ENCODE peak calls at places on chromosomes 13 and 19, in five cellular contexts. One of them, this sample, is unnamed.

GRCh38 chr13:73337511-73337910 is 278.7 kb downstream of the KLF5 start:
- DNase-seq in K562: no peak
- DNase-seq in H1: no peak
- DNase-seq in GM12878: no peak
- DNase-seq in HCT116: no peak
- DNase-seq in this sample: no peak

GRCh38 chr13:108158746-108159145 is 56.6 kb downstream of the LIG4 start:
- DNase-seq in HCT116: no peak
- DNase-seq in GM12878: no peak
- DNase-seq in H1: no peak
- DNase-seq in K562: peak
- DNase-seq in this sample: no peak

GRCh38 chr13:41458939-41459753 is 1.8 kb downstream of the RGCC start:
- DNase-seq in HCT116: peak
- DNase-seq in H1: peak
- DNase-seq in K562: peak
- DNase-seq in GM12878: no peak
- DNase-seq in this sample: peak

GRCh38 chr19:535017-535835 is 3.7 kb downstream of the CDC34 start:
- DNase-seq in H1: no peak
- DNase-seq in HCT116: no peak
- DNase-seq in K562: no peak
- DNase-seq in GM12878: no peak
- DNase-seq in this sample: no peak

GRCh38 chr13:75621147-75621546 is 15.0 kb upstream of the LMO7 start:
- DNase-seq in HCT116: no peak
- DNase-seq in GM12878: no peak
- DNase-seq in H1: no peak
- DNase-seq in K562: no peak
- DNase-seq in this sample: no peak

GRCh38 chr19:33404916-33405315 is 31.4 kb downstream of the CEBPG start:
- DNase-seq in HCT116: no peak
- DNase-seq in K562: no peak
- DNase-seq in GM12878: no peak
- DNase-seq in H1: no peak
- DNase-seq in this sample: no peak

GRCh38 chr19:51107406-51108065 is 673 bp downstream of the CTU1 start:
- DNase-seq in K562: peak
- DNase-seq in HCT116: peak
- DNase-seq in GM12878: no peak
- DNase-seq in H1: no peak
- DNase-seq in this sample: no peak

GRCh38 chr13:108855737-108856387 is 226.5 kb downstream of the MYO16 start:
- DNase-seq in K562: no peak
- DNase-seq in HCT116: no peak
- DNase-seq in GM12878: no peak
- DNase-seq in H1: no peak
- DNase-seq in this sample: no peak

GRCh38 chr13:49023441-49023840 is 47.7 kb downstream of the FNDC3A start:
- DNase-seq in K562: no peak
- DNase-seq in H1: no peak
- DNase-seq in HCT116: peak
- DNase-seq in GM12878: no peak
- DNase-seq in this sample: no peak

GRCh38 chr13:48804836-48805601 is 151.3 kb downstream of the CYSLTR2 start:
- DNase-seq in HCT116: no peak
- DNase-seq in K562: no peak
- DNase-seq in H1: no peak
- DNase-seq in GM12878: no peak
- DNase-seq in this sample: no peak

GRCh38 chr13:98251708-98252107 is 74.6 kb upstream of the RNF113B start:
- DNase-seq in H1: no peak
- DNase-seq in GM12878: no peak
- DNase-seq in K562: no peak
- DNase-seq in HCT116: no peak
- DNase-seq in this sample: no peak

GRCh38 chr13:98998831-98999634 is 21.2 kb upstream of the DOCK9 start:
- DNase-seq in K562: peak
- DNase-seq in GM12878: peak
- DNase-seq in H1: no peak
- DNase-seq in HCT116: no peak
- DNase-seq in this sample: no peak

GRCh38 chr19:48271531-48272151 is 1.8 kb downstream of the ZNF114 start:
- DNase-seq in GM12878: no peak
- DNase-seq in HCT116: no peak
- DNase-seq in K562: no peak
- DNase-seq in H1: peak
- DNase-seq in this sample: peak

DNA sequence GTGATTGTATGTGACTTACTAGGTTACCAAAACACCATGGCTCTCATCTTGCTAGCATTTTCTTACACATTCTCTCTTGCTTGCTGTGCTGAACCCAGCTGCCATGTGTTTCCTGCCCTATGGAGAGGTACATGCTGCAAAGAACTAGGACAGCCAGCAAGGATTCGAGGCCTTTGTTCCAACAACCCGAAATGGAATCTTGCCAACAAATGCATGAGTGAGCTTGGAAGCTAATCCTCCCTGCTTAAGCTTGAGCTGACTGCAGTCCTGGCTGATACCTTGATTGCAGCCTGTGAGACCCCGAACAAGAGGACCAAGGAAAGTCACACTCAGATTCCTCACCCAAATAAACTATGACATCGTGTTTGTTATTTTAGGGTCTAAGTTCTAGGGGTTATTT is 651.2 kb downstream of the SLITRK6 start:
- DNase-seq in H1: no peak
- DNase-seq in K562: no peak
- DNase-seq in GM12878: no peak
- DNase-seq in HCT116: no peak
- DNase-seq in this sample: peak
- TF ChIP-seq JUND in H1: no peak
- TF ChIP-seq JUND in K562: no peak
- TF ChIP-seq JUND in GM12878: no peak
- TF ChIP-seq JUND in HCT116: no peak
- TF ChIP-seq JUND in this sample: no peak

DNA sequence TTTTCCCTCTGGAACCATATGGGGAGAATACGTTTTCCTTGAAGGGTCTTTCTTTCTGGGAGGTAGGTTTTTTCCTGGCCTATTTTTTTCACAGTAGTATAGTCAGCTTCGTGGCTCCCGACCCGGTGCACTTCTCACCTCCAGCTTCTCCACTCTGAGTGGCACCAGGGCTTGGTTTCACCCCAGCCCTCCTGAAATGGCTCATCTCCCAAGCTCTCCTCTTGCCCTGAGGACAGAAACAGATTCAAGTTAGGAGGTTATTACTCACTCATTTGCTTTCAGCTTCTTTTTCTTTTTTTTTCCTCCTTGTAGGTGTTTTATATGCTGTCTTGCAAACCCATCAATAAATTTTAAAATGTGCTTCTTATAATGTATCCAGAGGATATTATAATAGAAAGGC is 199.3 kb downstream of the RFC3 start:
- DNase-seq in GM12878: no peak
- DNase-seq in H1: no peak
- DNase-seq in K562: no peak
- DNase-seq in HCT116: no peak
- DNase-seq in this sample: no peak
- TF ChIP-seq JUND in GM12878: no peak
- TF ChIP-seq JUND in H1: no peak
- TF ChIP-seq JUND in K562: no peak
- TF ChIP-seq JUND in HCT116: no peak
- TF ChIP-seq JUND in this sample: no peak

DNA sequence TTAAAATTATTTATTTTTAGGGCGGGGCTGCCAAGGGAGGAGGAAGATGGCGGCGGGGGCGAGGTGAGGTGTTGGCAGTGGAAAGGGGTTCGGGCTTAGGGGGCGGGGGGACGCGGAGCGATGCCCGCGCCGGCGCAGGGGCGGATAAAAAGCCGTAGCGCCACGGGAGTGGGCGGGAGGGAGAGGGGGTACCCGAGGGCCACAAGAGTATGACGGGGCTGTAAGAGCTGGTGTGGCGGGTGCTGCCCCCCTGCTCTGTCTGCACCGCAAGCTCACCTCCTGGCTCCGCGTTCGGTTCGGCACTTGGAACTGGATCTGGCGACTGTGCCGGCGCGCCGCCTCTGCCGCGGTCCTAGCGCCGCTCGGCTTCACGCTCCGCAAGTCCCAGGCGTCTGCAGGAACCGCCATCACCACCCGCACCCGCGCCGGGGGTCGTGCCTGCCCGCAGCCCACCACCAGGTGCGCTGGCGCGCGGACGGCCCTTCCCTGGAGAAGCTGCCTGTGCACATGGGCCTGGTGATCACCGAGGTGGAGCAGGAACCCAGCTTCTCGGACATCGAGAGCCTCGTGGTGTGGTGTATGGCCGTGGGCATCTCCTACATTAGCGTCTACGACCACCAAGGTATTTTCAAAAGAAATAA is 265.2 kb upstream of the SGCG start:
- DNase-seq in GM12878: no peak
- DNase-seq in K562: peak
- DNase-seq in H1: peak
- DNase-seq in HCT116: peak
- DNase-seq in this sample: no peak
- TF ChIP-seq JUND in GM12878: no peak
- TF ChIP-seq JUND in K562: no peak
- TF ChIP-seq JUND in H1: no peak
- TF ChIP-seq JUND in HCT116: no peak
- TF ChIP-seq JUND in this sample: no peak

GRCh38 chr19:53518716-53519115 is 19.2 kb upstream of the ZNF331 start:
- DNase-seq in K562: no peak
- DNase-seq in GM12878: no peak
- DNase-seq in HCT116: no peak
- DNase-seq in H1: no peak
- DNase-seq in this sample: no peak
- TF ChIP-seq JUND in K562: no peak
- TF ChIP-seq JUND in GM12878: no peak
- TF ChIP-seq JUND in HCT116: no peak
- TF ChIP-seq JUND in H1: no peak
- TF ChIP-seq JUND in this sample: no peak

DNA sequence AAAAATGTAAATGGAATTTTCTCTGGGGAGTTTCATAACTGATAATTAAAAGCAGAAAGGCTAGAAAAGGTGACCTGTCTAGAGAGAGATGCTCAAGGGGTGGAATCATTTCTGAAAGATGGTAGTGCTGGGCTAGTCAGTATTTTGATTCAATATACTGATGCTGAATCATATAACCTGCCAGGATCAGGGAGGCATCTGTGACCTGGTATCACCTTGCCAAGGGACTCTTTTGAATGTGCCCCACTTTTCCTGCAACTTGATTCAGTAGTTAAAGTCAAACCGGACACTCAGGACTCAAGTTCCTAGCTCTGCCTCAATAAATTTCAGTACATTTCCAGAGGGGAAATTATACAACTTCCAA is 15.8 kb downstream of the LCP1 start:
- DNase-seq in K562: no peak
- DNase-seq in HCT116: no peak
- DNase-seq in GM12878: no peak
- DNase-seq in H1: no peak
- DNase-seq in this sample: no peak
- TF ChIP-seq JUND in K562: no peak
- TF ChIP-seq JUND in HCT116: no peak
- TF ChIP-seq JUND in GM12878: no peak
- TF ChIP-seq JUND in H1: no peak
- TF ChIP-seq JUND in this sample: no peak

GRCh38 chr19:8506402-8506957 is 4.0 kb upstream of the PRAM1 start:
- DNase-seq in K562: peak
- DNase-seq in GM12878: no peak
- DNase-seq in HCT116: no peak
- DNase-seq in H1: no peak
- DNase-seq in this sample: no peak
- TF ChIP-seq JUND in K562: no peak
- TF ChIP-seq JUND in GM12878: no peak
- TF ChIP-seq JUND in HCT116: no peak
- TF ChIP-seq JUND in H1: no peak
- TF ChIP-seq JUND in this sample: no peak

GRCh38 chr13:67554746-67555452 is 324.8 kb upstream of the PCDH9 start:
- DNase-seq in HCT116: no peak
- DNase-seq in H1: no peak
- DNase-seq in K562: no peak
- DNase-seq in GM12878: no peak
- DNase-seq in this sample: no peak

GRCh38 chr13:67554296-67554695 is 324.2 kb upstream of the PCDH9 start:
- DNase-seq in GM12878: no peak
- DNase-seq in HCT116: no peak
- DNase-seq in H1: no peak
- DNase-seq in K562: peak
- DNase-seq in this sample: no peak

GRCh38 chr13:67557118-67557517 is 327.0 kb upstream of the PCDH9 start:
- DNase-seq in GM12878: no peak
- DNase-seq in K562: no peak
- DNase-seq in HCT116: no peak
- DNase-seq in H1: no peak
- DNase-seq in this sample: no peak

DNA sequence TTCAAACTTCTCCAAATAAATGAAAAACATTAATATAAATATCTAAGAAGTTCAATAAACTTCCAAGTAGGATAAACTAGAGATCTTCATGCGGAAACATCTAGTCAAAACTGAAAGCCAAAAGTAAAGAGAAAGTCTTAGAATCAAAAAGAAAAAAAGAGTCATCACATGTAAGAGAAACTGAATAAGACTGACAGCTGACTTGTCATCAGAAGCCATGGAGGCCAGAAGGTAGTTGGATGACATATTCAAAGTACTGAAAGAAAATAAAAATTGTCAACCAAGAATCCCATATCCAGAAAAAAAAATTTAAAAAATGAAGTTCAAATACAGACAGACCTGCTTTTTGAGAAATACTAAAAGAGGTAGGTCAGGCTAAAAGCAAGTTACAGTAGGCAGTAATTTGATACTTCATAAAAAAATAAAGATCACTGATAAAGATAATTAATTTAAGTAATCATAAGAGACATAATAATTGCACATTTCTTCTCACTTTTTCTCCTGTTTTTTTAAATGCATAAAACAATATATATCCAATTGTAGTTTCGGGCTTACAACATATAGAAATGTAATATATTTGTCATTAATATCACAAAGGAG is 327.6 kb upstream of the PCDH9 start:
- DNase-seq in K562: no peak
- DNase-seq in HCT116: no peak
- DNase-seq in GM12878: no peak
- DNase-seq in H1: no peak
- DNase-seq in this sample: no peak
- TF ChIP-seq JUND in K562: no peak
- TF ChIP-seq JUND in HCT116: no peak
- TF ChIP-seq JUND in GM12878: no peak
- TF ChIP-seq JUND in H1: no peak
- TF ChIP-seq JUND in this sample: no peak

This sample was measured in T47D.